ENCODE peak calls at places on chromosomes 13 and 19, in ten cellular contexts. E is fibroblast of lung, T is HCT116, N is tibial artery, L is heart left ventricle, X is IMR-90, Z is thyroid gland, S is ovary, K is left ventricle myocardium inferior, Y is thoracic aorta. I is an unnamed sample.

GRCh38 chr13:51942189-51942588 is 69.1 kb downstream of the ATP7B start:
- DNase-seq in E (no peak), T (peak; percentile 19), N (no peak), L (no peak), X (no peak), Z (no peak), S (no peak), K (no peak), Y (no peak), I (no peak)

GRCh38 chr13:95185851-95186250 is 115.4 kb downstream of the ABCC4 start:
- DNase-seq in E (no peak), T (no peak), N (no peak), L (no peak), X (no peak), Z (no peak), S (no peak), K (no peak), Y (no peak), I (no peak)

GRCh38 chr13:100525453-100526298 is 62.9 kb downstream of the GGACT start:
- DNase-seq in E (no peak), T (no peak), N (no peak), L (no peak), X (no peak), Z (no peak), S (no peak), K (no peak), Y (no peak), I (no peak)

GRCh38 chr19:52716578-52716977 is 18.3 kb downstream of the ZNF611 start:
- DNase-seq in E (no peak), T (no peak), N (no peak), L (no peak), X (no peak), Z (no peak), S (no peak), K (no peak), Y (no peak), I (no peak)

GRCh38 chr13:36148436-36148835 is 17.3 kb upstream of the DCLK1 start:
- DNase-seq in E (peak; percentile 40), T (no peak), N (no peak), L (no peak), X (no peak), Z (no peak), S (no peak), K (no peak), Y (no peak), I (no peak)

GRCh38 chr13:48843630-48844380 is 131.9 kb upstream of the FNDC3A start:
- DNase-seq in E (no peak), T (no peak), N (no peak), L (no peak), X (no peak), Z (no peak), S (no peak), K (no peak), Y (no peak), I (no peak)

GRCh38 chr13:30002577-30002976 is 152.2 kb upstream of the UBL3 start:
- DNase-seq in E (peak; percentile 93), T (no peak), N (no peak), L (no peak), X (peak; percentile 85), Z (no peak), S (no peak), K (no peak), Y (no peak), I (peak; percentile 91)

GRCh38 chr13:48641404-48641803 is 12.3 kb upstream of the CYSLTR2 start:
- DNase-seq in E (no peak), T (no peak), N (no peak), L (no peak), X (no peak), Z (no peak), S (no peak), K (no peak), Y (no peak), I (no peak)

GRCh38 chr19:1231729-1232128 is 6.1 kb downstream of the CBARP start:
- DNase-seq in E (no peak), T (no peak), N (no peak), L (no peak), X (no peak), Z (peak; percentile 47), S (no peak), K (no peak), Y (no peak), I (no peak)

DNA sequence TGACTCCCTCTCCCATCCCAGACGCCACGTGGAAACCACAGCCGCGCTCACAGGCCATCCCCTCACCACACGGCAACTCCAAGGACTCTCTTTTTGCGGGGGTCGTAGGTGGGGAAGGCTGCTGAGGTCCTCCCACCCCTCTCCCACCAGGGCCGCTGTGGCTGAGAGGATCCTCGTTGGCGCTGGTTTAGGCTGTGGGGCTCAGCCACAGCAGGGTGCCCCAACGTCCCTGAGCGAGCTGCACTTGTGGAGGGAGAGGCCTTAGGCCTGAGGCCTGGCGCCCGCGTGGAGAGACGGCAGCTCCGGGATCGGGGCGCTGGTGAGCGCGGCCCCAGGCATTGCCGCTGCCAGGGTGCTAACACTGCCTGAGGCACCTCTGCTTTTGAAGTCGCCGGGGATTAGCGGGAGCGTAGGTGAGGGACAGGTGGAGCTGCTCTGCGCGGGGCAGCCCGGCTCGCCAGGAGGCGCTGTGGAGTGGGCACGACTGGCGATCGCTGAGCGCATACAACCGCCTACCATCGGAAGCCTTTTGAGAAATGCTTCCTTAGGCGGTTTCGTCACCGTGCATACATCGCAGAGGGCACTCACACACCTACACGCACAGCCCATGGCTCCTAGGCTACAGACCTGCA is 9.0 kb downstream of the ZSCAN1 start:
- DNase-seq in E (no peak), T (no peak), N (no peak), L (no peak), X (no peak), Z (peak; percentile 58), S (no peak), K (no peak), Y (no peak), I (no peak)
- TF ChIP-seq CTCF in E (no peak), T (no peak), N (no peak), L (no peak), X (no peak), Z (peak; percentile 53), S (no peak), K (peak; percentile 28), Y (no peak), I (no peak)

DNA sequence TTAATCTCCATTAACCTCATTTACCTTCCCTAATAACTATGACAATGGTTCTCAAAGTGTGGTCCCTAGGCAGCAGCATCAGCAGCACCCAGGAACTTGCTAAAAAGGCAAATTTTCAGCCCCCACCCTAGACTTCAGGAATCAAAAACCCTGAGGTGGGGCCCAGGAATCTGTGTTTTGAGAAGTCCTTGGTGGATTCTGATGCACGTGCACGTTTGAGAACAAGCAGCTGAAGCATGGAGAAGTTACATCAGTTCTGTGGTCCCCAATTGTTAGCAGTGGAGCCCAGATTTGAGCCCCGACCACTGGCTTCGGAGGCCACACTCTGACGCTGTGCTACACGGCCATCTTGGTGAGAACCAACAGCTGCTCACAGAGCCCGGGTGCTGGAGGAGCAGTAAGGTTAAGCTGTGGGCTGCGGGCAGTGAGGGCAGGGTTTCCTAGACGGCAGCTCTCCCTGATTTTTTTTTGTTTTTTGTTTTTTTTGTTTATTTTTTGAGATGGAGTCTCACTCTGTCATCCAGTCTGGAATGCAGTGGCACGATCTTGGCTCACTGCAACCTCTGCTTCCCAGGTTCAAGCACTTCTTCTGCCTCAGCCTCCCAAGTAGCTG is 14.0 kb upstream of the CD22 start:
- DNase-seq in E (no peak), T (no peak), N (no peak), L (no peak), X (no peak), Z (no peak), S (no peak), K (no peak), Y (no peak), I (no peak)
- H3K4me1 ChIP-seq in E (peaks cover 12% of the 10 kb centered on the region), T (peaks cover 22% of the 10 kb centered on the region), N (no peaks in the 10 kb centered on the region), L (peaks cover 29% of the 10 kb centered on the region), X (peaks cover 5% of the 10 kb centered on the region), Z (peaks cover 47% of the 10 kb centered on the region), S (peaks cover 30% of the 10 kb centered on the region), K (peaks cover 14% of the 10 kb centered on the region), Y (no peaks in the 10 kb centered on the region), I (no peaks in the 10 kb centered on the region)

GRCh38 chr13:113153810-113154748 is 4.4 kb upstream of the PROZ start:
- DNase-seq in E (peak; percentile 63), T (peak; percentile 18), N (peak; percentile 80), L (peak; percentile 91), X (peak; percentile 51), Z (peak; percentile 81), S (peak; percentile 91), K (peak; percentile 81), Y (peak; percentile 38), I (no peak)

GRCh38 chr13:113151745-113152707 is 6.4 kb upstream of the PROZ start:
- DNase-seq in E (peak; percentile 69), T (no peak), N (no peak), L (peak; percentile 48), X (peak; percentile 74), Z (peak; percentile 16), S (no peak), K (no peak), Y (no peak), I (no peak)

GRCh38 chr13:113150545-113151365 is 7.7 kb upstream of the PROZ start:
- DNase-seq in E (no peak), T (no peak), N (no peak), L (peak; percentile 15), X (no peak), Z (no peak), S (no peak), K (no peak), Y (no peak), I (no peak)

GRCh38 chr13:113155201-113155600 is 3.2 kb upstream of the PROZ start:
- DNase-seq in E (no peak), T (no peak), N (no peak), L (no peak), X (no peak), Z (no peak), S (no peak), K (no peak), Y (no peak), I (no peak)

DNA sequence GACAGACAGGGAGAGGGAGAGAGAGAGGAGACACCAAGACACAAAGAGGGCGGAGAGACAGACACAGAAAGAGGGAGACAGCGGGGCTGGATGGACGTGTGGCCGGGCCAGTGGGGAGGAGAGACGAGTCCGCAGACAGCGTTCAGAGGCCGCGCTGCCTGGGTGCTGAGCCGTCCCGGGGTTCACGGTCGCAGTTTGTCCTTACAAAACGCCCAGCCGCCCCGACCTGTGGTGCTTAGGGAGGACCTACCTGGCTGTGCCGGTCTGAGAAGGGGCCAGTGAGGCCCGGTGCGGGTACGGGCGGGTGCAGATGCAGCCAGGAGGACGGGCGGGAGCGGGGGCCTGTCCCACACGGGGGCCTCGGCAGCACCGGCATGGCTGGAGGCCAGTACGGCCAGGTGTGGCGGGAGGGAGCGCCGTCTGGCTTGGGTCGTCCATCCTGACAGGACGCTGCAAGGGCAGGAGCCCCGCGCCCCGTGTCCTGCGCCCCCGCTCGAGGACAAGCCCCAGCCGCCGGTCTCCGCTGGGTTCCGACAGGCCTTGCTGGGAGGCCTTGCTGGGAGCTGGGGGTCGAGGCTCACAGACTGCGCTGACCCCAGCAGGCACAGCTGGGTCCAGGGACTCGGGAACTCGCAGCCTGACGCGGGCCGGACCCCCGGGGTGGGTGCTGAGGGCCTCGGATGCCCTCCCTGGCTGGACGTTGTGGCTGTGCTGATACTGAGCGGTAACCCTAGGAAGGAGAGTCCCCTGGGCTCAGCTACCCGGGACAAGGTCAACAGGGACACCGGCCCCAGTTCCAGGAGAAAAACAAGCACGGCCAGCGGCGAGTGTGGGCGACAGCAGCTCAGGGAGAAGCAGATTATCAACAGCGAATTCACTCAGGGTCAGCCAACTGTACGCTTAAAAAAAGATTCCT is 5.3 kb upstream of the PROZ start:
- DNase-seq in E (peak; percentile 37), T (no peak), N (peak; percentile 62), L (peak; percentile 73), X (no peak), Z (peak; percentile 57), S (peak; percentile 72), K (peak; percentile 48), Y (no peak), I (peak; percentile 6)
- H3K27ac ChIP-seq in E (peak overlapping the region; percentile 72), T (peak overlapping the region; percentile 68), N (peak overlapping the region; percentile 73), L (peak overlapping the region; percentile 86), X (peak overlapping the region; percentile 68), Z (peak overlapping the region; percentile 38), S (peak overlapping the region; percentile 51), K (peak overlapping the region; percentile 90), Y (peak overlapping the region; percentile 36), I (no peak overlapping the region)

GRCh38 chr13:25192936-25193335 is 20.8 kb upstream of the AMER2 start:
- DNase-seq in E (no peak), T (no peak), N (no peak), L (no peak), X (no peak), Z (no peak), S (no peak), K (no peak), Y (no peak), I (no peak)
- TF ChIP-seq CTCF in E (no peak), T (no peak), N (no peak), L (no peak), X (no peak), Z (no peak), S (no peak), K (no peak), Y (no peak), I (no peak)